ENCODE peak calls at places on chromosomes 1 and 21, in four cellular contexts. C is NCI-H2227 treated with DMSO at 0.1 percent for 48 hours, Z is GM12892, I is RPMI7951. D is an unnamed sample.

GRCh38 chr1:201463071-201463552 is 5.9 kb downstream of the PHLDA3 start:
- DNase-seq in I (no peak), Z (no peak), C (no peak), D (peak)

GRCh38 chr1:222904451-222904850 is 89.6 kb downstream of the DISP1 start:
- DNase-seq in Z (no peak), I (no peak), C (no peak), D (no peak)

GRCh38 chr1:156476501-156477298 is 23.9 kb downstream of the MEF2D start:
- DNase-seq in Z (no peak), I (peak), C (no peak), D (no peak)

GRCh38 chr1:225811622-225812487 is 1.9 kb downstream of the EPHX1 start:
- DNase-seq in C (no peak), Z (no peak), I (no peak), D (peak)

GRCh38 chr1:5570931-5571330 is 421.3 kb downstream of the NPHP4 start:
- DNase-seq in I (no peak), C (no peak), Z (no peak), D (no peak)

GRCh38 chr21:32834825-32835224 is 63.3 kb upstream of the PAXBP1 start:
- DNase-seq in I (no peak), Z (no peak), C (no peak), D (no peak)

GRCh38 chr1:96473791-96474452 is 247.7 kb upstream of the PTBP2 start:
- DNase-seq in C (no peak), Z (no peak), I (peak), D (peak)

GRCh38 chr1:85303440-85304162 is 27.2 kb upstream of the BCL10 start:
- DNase-seq in Z (no peak), C (no peak), I (no peak), D (no peak)

GRCh38 chr1:202811296-202812175 is 782 bp downstream of the PCAT6 start:
- DNase-seq in C (no peak), Z (peak), I (no peak), D (no peak)

GRCh38 chr1:83508485-83509151 is 490.3 kb downstream of the TTLL7 start:
- DNase-seq in C (no peak), I (peak), Z (peak), D (no peak)

GRCh38 chr1:87167855-87168630 is 160.6 kb upstream of the LMO4 start:
- DNase-seq in Z (no peak), I (peak), C (no peak), D (no peak)

GRCh38 chr1:27575861-27576331 is 28.0 kb downstream of the AHDC1 start:
- DNase-seq in C (peak), Z (peak), I (peak), D (peak)

GRCh38 chr1:205325334-205325884 is 3.9 kb upstream of the NUAK2 start:
- DNase-seq in C (peak), I (peak), Z (no peak), D (peak)

GRCh38 chr1:166671627-166672026 is 167.6 kb upstream of the POGK start:
- DNase-seq in Z (no peak), I (no peak), C (no peak), D (no peak)

GRCh38 chr21:34612557-34612956 is 2.4 kb downstream of the RCAN1 start:
- DNase-seq in C (no peak), Z (no peak), I (no peak), D (no peak)

GRCh38 chr1:109873278-109874175 is 37.1 kb upstream of the CSF1 start:
- DNase-seq in I (peak), Z (no peak), C (no peak), D (peak)

GRCh38 chr1:240399381-240399780 is 212.6 kb downstream of the GREM2 start:
- DNase-seq in C (no peak), Z (no peak), I (peak), D (peak)

GRCh38 chr1:8822383-8823294 is 5.2 kb upstream of the RERE start:
- DNase-seq in Z (no peak), C (peak), I (peak), D (peak)

GRCh38 chr1:166390406-166390805 is 223.6 kb upstream of the FAM78B start:
- DNase-seq in C (no peak), Z (no peak), I (peak), D (no peak)

GRCh38 chr1:155192346-155193274 is 15.1 kb downstream of the THBS3 start:
- DNase-seq in I (no peak), C (no peak), Z (no peak), D (peak)

GRCh38 chr1:147545133-147545532 is 3.8 kb downstream of the BCL9 start:
- DNase-seq in C (no peak), Z (no peak), I (peak), D (peak)

GRCh38 chr1:161305872-161306519 is 3.8 kb downstream of the MPZ start:
- DNase-seq in I (no peak), Z (peak), C (peak), D (no peak)

GRCh38 chr1:216596298-216596947 is 126.8 kb downstream of the ESRRG start:
- DNase-seq in Z (no peak), C (no peak), I (peak), D (no peak)

GRCh38 chr1:36094621-36095061 is 5.9 kb downstream of the ADPRS start:
- DNase-seq in Z (no peak), I (no peak), C (no peak), D (no peak)

GRCh38 chr1:231606712-231607111 is 19.9 kb upstream of the DISC1 start:
- DNase-seq in Z (no peak), C (no peak), I (no peak), D (no peak)

GRCh38 chr1:56644941-56645662 is at the start of gene PRKAA2:
- DNase-seq in Z (peak), I (peak), C (peak), D (no peak)

GRCh38 chr1:21775985-21776562 is 6.9 kb downstream of the USP48 start:
- DNase-seq in C (no peak), I (no peak), Z (no peak), D (no peak)

GRCh38 chr1:211813590-211813989 is 17.0 kb downstream of the LPGAT1 start:
- DNase-seq in I (peak), C (no peak), Z (no peak), D (peak)

GRCh38 chr1:44661786-44662682 is 12.2 kb downstream of the TMEM53 start:
- DNase-seq in C (no peak), Z (no peak), I (no peak), D (no peak)

GRCh38 chr1:15755643-15756040 is 3.0 kb upstream of the FBLIM1 start:
- DNase-seq in C (no peak), Z (no peak), I (peak), D (no peak)

GRCh38 chr1:106755682-106756406 is 300.6 kb upstream of the PRMT6 start:
- DNase-seq in I (no peak), C (no peak), Z (no peak), D (peak)

GRCh38 chr21:37742532-37742931 is 173.7 kb downstream of the KCNJ6 start:
- DNase-seq in C (no peak), Z (no peak), I (no peak), D (no peak)

GRCh38 chr1:57421366-57421765 is 2.5 kb downstream of the DAB1 start:
- DNase-seq in C (peak), I (no peak), Z (no peak), D (no peak)

GRCh38 chr1:30684881-30685795 is 38.2 kb downstream of the MATN1 start:
- DNase-seq in I (no peak), Z (no peak), C (no peak), D (no peak)

D was measured in MCF 10A.